ENCODE peak calls at places on chromosomes 11 and 22, in nine cellular contexts. K is T47D; D is adrenal gland; X is activated CD4-positive, alpha-beta T cell treated with anti-CD3 and anti-CD28 coated beads, Interleukin-2, amount 50 U/mL, for 1 hour; L is T follicular helper cell; A is dorsolateral prefrontal cortex; T is activated T-helper 9 cell treated with anti-CD3 and anti-CD28 coated beads, Interleukin-2, amount 50 U/mL, for 16 hours; F is NCI-H1930; J is effector CD8-positive, alpha-beta T cell. N is an unnamed sample.

GRCh38 chr11:69376155-69377028 is 82.4 kb downstream of the MYEOV start:
- DNase-seq in T (no peak), K (no peak), A (no peak), L (no peak), X (no peak), J (no peak), F (no peak), D (no peak), N (no peak)

GRCh38 chr11:107844041-107844440 is 14.5 kb downstream of the SLC35F2 start:
- DNase-seq in J (no peak), T (no peak), X (no peak), A (no peak), D (no peak), K (no peak), L (no peak), F (no peak), N (no peak)

GRCh38 chr11:123091541-123091940 is 29.6 kb upstream of the HSPA8 start:
- DNase-seq in X (no peak), F (no peak), K (no peak), D (no peak), J (no peak), T (no peak), L (no peak), A (no peak), N (no peak)

GRCh38 chr11:47501095-47501494 is 51.8 kb downstream of the CELF1 start:
- DNase-seq in A (no peak), F (no peak), T (no peak), K (no peak), D (no peak), L (no peak), X (no peak), J (no peak), N (no peak)

GRCh38 chr22:25350551-25350971 is 131.1 kb downstream of the CRYBB2 start:
- DNase-seq in K (no peak), T (no peak), D (peak; percentile 9), F (no peak), J (no peak), L (no peak), A (no peak), X (no peak), N (no peak)

GRCh38 chr11:820655-821512 is 2.2 kb downstream of the PNPLA2 start:
- DNase-seq in J (no peak), T (no peak), K (no peak), L (no peak), X (no peak), A (peak; percentile 46), F (no peak), D (peak; percentile 95), N (no peak)

GRCh38 chr11:19253149-19253540 is 12.4 kb upstream of the E2F8 start:
- DNase-seq in F (no peak), A (no peak), J (no peak), T (no peak), K (no peak), L (no peak), D (no peak), X (no peak), N (no peak)

GRCh38 chr11:75731095-75731494 is 13.5 kb downstream of the MOGAT2 start:
- DNase-seq in T (no peak), L (no peak), X (no peak), J (no peak), D (no peak), A (no peak), F (no peak), K (no peak), N (no peak)

GRCh38 chr22:39176673-39177455 is 24.4 kb upstream of the CBX7 start:
- DNase-seq in F (no peak), A (no peak), K (no peak), D (no peak), L (no peak), T (no peak), X (no peak), J (no peak), N (no peak)

GRCh38 chr11:111236355-111236754 is 9.2 kb upstream of the POU2AF2 start:
- DNase-seq in K (no peak), A (no peak), F (no peak), J (no peak), T (no peak), L (no peak), D (no peak), X (no peak), N (no peak)

GRCh38 chr11:74611369-74611861 is 19.0 kb downstream of the POLD3 start:
- DNase-seq in X (no peak), T (no peak), D (no peak), A (no peak), J (no peak), L (no peak), K (no peak), F (no peak), N (no peak)

GRCh38 chr22:24405631-24406321 is 21.6 kb upstream of the ADORA2A start:
- DNase-seq in X (no peak), T (no peak), J (no peak), F (no peak), A (no peak), D (peak; percentile 17), L (no peak), K (no peak), N (no peak)

GRCh38 chr11:30760341-30760740 is 174.2 kb upstream of the MPPED2 start:
- DNase-seq in J (no peak), F (no peak), D (no peak), L (no peak), A (no peak), X (no peak), T (no peak), K (no peak), N (no peak)

GRCh38 chr11:11528986-11529385 is 92.8 kb downstream of the GALNT18 start:
- DNase-seq in L (no peak), X (no peak), F (no peak), T (no peak), J (no peak), K (no peak), A (no peak), D (no peak), N (no peak)

GRCh38 chr11:22337571-22338464 is at the start of gene SLC17A6:
- DNase-seq in J (no peak), T (no peak), K (peak; percentile 41), D (no peak), F (no peak), L (no peak), X (no peak), A (no peak), N (peak; percentile 13)

GRCh38 chr11:130670200-130670599 is 221.8 kb downstream of the ADAMTS15 start:
- DNase-seq in X (no peak), L (no peak), F (no peak), J (no peak), A (no peak), D (no peak), K (no peak), T (no peak), N (no peak)

GRCh38 chr22:22463855-22464540 is 44.5 kb downstream of the ZNF280B start:
- DNase-seq in X (peak; percentile 32), T (peak; percentile 7), L (peak; percentile 35), J (peak; percentile 26), F (no peak), A (peak; percentile 69), K (peak; percentile 37), D (peak; percentile 76), N (peak; percentile 47)

GRCh38 chr22:43289976-43290663 is 53.1 kb downstream of the SCUBE1 start:
- DNase-seq in X (no peak), L (no peak), K (no peak), T (no peak), J (no peak), A (no peak), D (no peak), F (no peak), N (no peak)

GRCh38 chr11:66291303-66291705 is 390 bp upstream of the TMEM151A start:
- DNase-seq in T (no peak), K (no peak), D (no peak), X (no peak), A (no peak), J (no peak), F (no peak), L (no peak), N (peak; percentile 85)

GRCh38 chr11:27392715-27393114 is 29.7 kb upstream of the CCDC34 start:
- DNase-seq in T (no peak), X (no peak), D (no peak), A (no peak), J (no peak), K (no peak), L (no peak), F (no peak), N (no peak)

GRCh38 chr11:6357222-6357621 is 33.1 kb upstream of the SMPD1 start:
- DNase-seq in K (no peak), D (peak; percentile 59), L (no peak), A (peak; percentile 81), T (peak; percentile 19), X (no peak), F (no peak), J (no peak), N (no peak)

GRCh38 chr11:94493146-94493442 is 550 bp downstream of the MRE11 start:
- DNase-seq in K (no peak), J (no peak), D (no peak), A (no peak), L (no peak), T (no peak), F (no peak), X (no peak), N (no peak)

GRCh38 chr11:12249590-12250260 is 127.6 kb upstream of the PARVA start:
- DNase-seq in D (no peak), K (no peak), J (no peak), L (no peak), F (peak; percentile 23), A (no peak), X (no peak), T (no peak), N (no peak)

GRCh38 chr11:123194308-123195181 is 503 bp downstream of the CLMP start:
- DNase-seq in J (no peak), A (no peak), L (no peak), T (no peak), K (peak; percentile 46), F (no peak), X (no peak), D (peak; percentile 31), N (no peak)

GRCh38 chr11:131656179-131656838 is 285.9 kb downstream of the NTM start:
- DNase-seq in J (no peak), T (no peak), L (no peak), F (no peak), A (no peak), D (no peak), X (no peak), K (no peak), N (no peak)

GRCh38 chr11:103929168-103929903 is 107.1 kb upstream of the DDI1 start:
- DNase-seq in L (no peak), K (no peak), T (no peak), X (no peak), J (no peak), F (no peak), A (no peak), D (no peak), N (no peak)

GRCh38 chr22:29773233-29773632 is 6.1 kb downstream of the UQCR10 start:
- DNase-seq in X (no peak), F (no peak), L (no peak), D (peak; percentile 52), A (no peak), K (no peak), J (no peak), T (no peak), N (no peak)

GRCh38 chr11:67666303-67666645 is 8.1 kb downstream of the ALDH3B2 start:
- DNase-seq in D (no peak), F (no peak), A (no peak), T (no peak), K (no peak), L (no peak), X (no peak), J (no peak), N (no peak)

GRCh38 chr22:50531546-50532352 is 1.9 kb upstream of the TYMP start:
- DNase-seq in A (no peak), D (peak; percentile 81), X (peak; percentile 61), K (peak; percentile 56), L (no peak), T (peak; percentile 66), F (no peak), J (no peak), N (peak; percentile 94)

GRCh38 chr11:24134879-24135588 is 361.8 kb upstream of the LUZP2 start:
- DNase-seq in A (no peak), X (no peak), K (no peak), J (no peak), D (no peak), F (no peak), T (no peak), L (no peak), N (no peak)

GRCh38 chr11:125304876-125305275 is 140.3 kb downstream of the PKNOX2 start:
- DNase-seq in L (no peak), K (no peak), T (no peak), J (no peak), F (no peak), D (no peak), X (no peak), A (no peak), N (no peak)

N was measured in HuH-7.5.